ENCODE peak calls at places on chromosome 14, in six cellular contexts. One of them, this sample, is unnamed.

GRCh38 chr14:53946071-53946403 is 10.6 kb downstream of the BMP4 start:
- DNase-seq in T-helper 2 cell: no peak
- DNase-seq in AG08395: no peak
- DNase-seq in dorsolateral prefrontal cortex: no peak
- DNase-seq in tibial nerve: no peak
- DNase-seq in effector CD4-positive, alpha-beta T cell: no peak
- DNase-seq in this sample: no peak

GRCh38 chr14:68160269-68160668 is 340.7 kb downstream of the RAD51B start:
- DNase-seq in AG08395: no peak
- DNase-seq in tibial nerve: no peak
- DNase-seq in T-helper 2 cell: no peak
- DNase-seq in effector CD4-positive, alpha-beta T cell: no peak
- DNase-seq in dorsolateral prefrontal cortex: no peak
- DNase-seq in this sample: no peak

GRCh38 chr14:71541271-71541670 is 391.0 kb upstream of the RGS6 start:
- DNase-seq in T-helper 2 cell: no peak
- DNase-seq in AG08395: no peak
- DNase-seq in dorsolateral prefrontal cortex: no peak
- DNase-seq in tibial nerve: no peak
- DNase-seq in effector CD4-positive, alpha-beta T cell: no peak
- DNase-seq in this sample: no peak

GRCh38 chr14:61262082-61262481 is 19.1 kb downstream of the TMEM30B start:
- DNase-seq in T-helper 2 cell: no peak
- DNase-seq in AG08395: no peak
- DNase-seq in effector CD4-positive, alpha-beta T cell: no peak
- DNase-seq in dorsolateral prefrontal cortex: no peak
- DNase-seq in tibial nerve: no peak
- DNase-seq in this sample: no peak

GRCh38 chr14:102708494-102708893 is 68.8 kb upstream of the TRAF3 start:
- DNase-seq in dorsolateral prefrontal cortex: no peak
- DNase-seq in AG08395: no peak
- DNase-seq in tibial nerve: no peak
- DNase-seq in T-helper 2 cell: no peak
- DNase-seq in effector CD4-positive, alpha-beta T cell: no peak
- DNase-seq in this sample: no peak

GRCh38 chr14:96409701-96410100 is 17.8 kb downstream of the AK7 start:
- DNase-seq in AG08395: no peak
- DNase-seq in dorsolateral prefrontal cortex: no peak
- DNase-seq in effector CD4-positive, alpha-beta T cell: no peak
- DNase-seq in tibial nerve: no peak
- DNase-seq in T-helper 2 cell: no peak
- DNase-seq in this sample: no peak

GRCh38 chr14:103110681-103111296 is 12.5 kb upstream of the TNFAIP2 start:
- DNase-seq in tibial nerve: no peak
- DNase-seq in dorsolateral prefrontal cortex: no peak
- DNase-seq in effector CD4-positive, alpha-beta T cell: no peak
- DNase-seq in AG08395: no peak
- DNase-seq in T-helper 2 cell: no peak
- DNase-seq in this sample: no peak

GRCh38 chr14:72480465-72481243 is 413.2 kb downstream of the DPF3 start:
- DNase-seq in AG08395: no peak
- DNase-seq in tibial nerve: no peak
- DNase-seq in dorsolateral prefrontal cortex: no peak
- DNase-seq in T-helper 2 cell: no peak
- DNase-seq in effector CD4-positive, alpha-beta T cell: no peak
- DNase-seq in this sample: no peak

This sample was measured in T1000.